ENCODE peak calls at places on chromosomes 11 and 22, in four cellular contexts. One of them, this sample, is unnamed.

GRCh38 chr22:44385781-44386180 is 73.0 kb upstream of the SHISAL1 start:
- DNase-seq in K562: no peak
- DNase-seq in HepG2: no peak
- DNase-seq in GM12878: no peak
- DNase-seq in this sample: no peak

GRCh38 chr11:130865091-130865771 is 51.0 kb downstream of the SNX19 start:
- DNase-seq in K562: no peak
- DNase-seq in GM12878: no peak
- DNase-seq in HepG2: peak
- DNase-seq in this sample: peak

GRCh38 chr11:267491-267994 is 10.7 kb upstream of the NLRP6 start:
- DNase-seq in GM12878: peak
- DNase-seq in K562: peak
- DNase-seq in HepG2: no peak
- DNase-seq in this sample: no peak

GRCh38 chr22:23530106-23530505 is 50.0 kb downstream of the IGLL1 start:
- DNase-seq in K562: no peak
- DNase-seq in GM12878: no peak
- DNase-seq in HepG2: no peak
- DNase-seq in this sample: no peak

GRCh38 chr11:97722065-97722464 is 1298.7 kb upstream of the CNTN5 start:
- DNase-seq in GM12878: no peak
- DNase-seq in HepG2: peak
- DNase-seq in K562: no peak
- DNase-seq in this sample: no peak

GRCh38 chr22:35903571-35904331 is 124.9 kb downstream of the RBFOX2 start:
- DNase-seq in HepG2: no peak
- DNase-seq in GM12878: no peak
- DNase-seq in K562: no peak
- DNase-seq in this sample: no peak

GRCh38 chr11:4178813-4179662 is 84.4 kb downstream of the RRM1 start:
- DNase-seq in GM12878: no peak
- DNase-seq in K562: no peak
- DNase-seq in HepG2: no peak
- DNase-seq in this sample: no peak

GRCh38 chr11:108512706-108513105 is 14.5 kb upstream of the POGLUT3 start:
- DNase-seq in HepG2: no peak
- DNase-seq in GM12878: no peak
- DNase-seq in K562: no peak
- DNase-seq in this sample: no peak

GRCh38 chr22:38696606-38697005 is 4.1 kb downstream of the JOSD1 start:
- DNase-seq in K562: no peak
- DNase-seq in HepG2: peak
- DNase-seq in GM12878: no peak
- DNase-seq in this sample: no peak

GRCh38 chr22:19718255-19719054 is 4.2 kb downstream of the SEPTIN5 start:
- DNase-seq in GM12878: no peak
- DNase-seq in K562: peak
- DNase-seq in HepG2: no peak
- DNase-seq in this sample: no peak
- TF ChIP-seq BRCA1 in GM12878: no peak
- TF ChIP-seq BRCA1 in K562: no peak
- TF ChIP-seq BRCA1 in HepG2: no peak
- TF ChIP-seq BRCA1 in this sample: no peak

GRCh38 chr22:29145321-29146072 is 60.2 kb upstream of the EMID1 start:
- DNase-seq in GM12878: no peak
- DNase-seq in K562: no peak
- DNase-seq in HepG2: no peak
- DNase-seq in this sample: peak
- TF ChIP-seq POLR2A in GM12878: no peak
- TF ChIP-seq POLR2A in K562: no peak
- TF ChIP-seq POLR2A in HepG2: no peak
- TF ChIP-seq POLR2A in this sample: no peak

GRCh38 chr11:109894242-109894641 is 198.9 kb upstream of the ZC3H12C start:
- DNase-seq in GM12878: no peak
- DNase-seq in K562: peak
- DNase-seq in HepG2: no peak
- DNase-seq in this sample: no peak
- TF ChIP-seq BRCA1 in GM12878: no peak
- TF ChIP-seq BRCA1 in K562: no peak
- TF ChIP-seq BRCA1 in HepG2: no peak
- TF ChIP-seq BRCA1 in this sample: no peak

GRCh38 chr11:83168756-83169155 is 11.8 kb downstream of the PCF11 start:
- DNase-seq in HepG2: no peak
- DNase-seq in K562: no peak
- DNase-seq in GM12878: no peak
- DNase-seq in this sample: no peak

GRCh38 chr11:83161610-83162199 is 4.8 kb downstream of the PCF11 start:
- DNase-seq in K562: no peak
- DNase-seq in GM12878: no peak
- DNase-seq in HepG2: no peak
- DNase-seq in this sample: no peak

GRCh38 chr11:83162377-83162776 is 5.4 kb downstream of the PCF11 start:
- DNase-seq in HepG2: no peak
- DNase-seq in GM12878: no peak
- DNase-seq in K562: no peak
- DNase-seq in this sample: no peak

GRCh38 chr11:83166193-83166866 is 9.4 kb downstream of the PCF11 start:
- DNase-seq in K562: no peak
- DNase-seq in GM12878: no peak
- DNase-seq in HepG2: no peak
- DNase-seq in this sample: no peak
- TF ChIP-seq POLR2A in K562: peak
- TF ChIP-seq POLR2A in GM12878: no peak
- TF ChIP-seq POLR2A in HepG2: no peak
- TF ChIP-seq POLR2A in this sample: no peak

GRCh38 chr11:71119656-71120269 is 132.6 kb downstream of the SHANK2 start:
- DNase-seq in GM12878: no peak
- DNase-seq in HepG2: no peak
- DNase-seq in K562: no peak
- DNase-seq in this sample: no peak

GRCh38 chr11:71124127-71124526 is 128.2 kb downstream of the SHANK2 start:
- DNase-seq in GM12878: no peak
- DNase-seq in HepG2: no peak
- DNase-seq in K562: no peak
- DNase-seq in this sample: no peak

GRCh38 chr11:71117311-71117710 is 135.1 kb downstream of the SHANK2 start:
- DNase-seq in K562: no peak
- DNase-seq in HepG2: no peak
- DNase-seq in GM12878: no peak
- DNase-seq in this sample: no peak

GRCh38 chr11:71118671-71119250 is 133.6 kb downstream of the SHANK2 start:
- DNase-seq in K562: no peak
- DNase-seq in HepG2: no peak
- DNase-seq in GM12878: no peak
- DNase-seq in this sample: no peak

DNA sequence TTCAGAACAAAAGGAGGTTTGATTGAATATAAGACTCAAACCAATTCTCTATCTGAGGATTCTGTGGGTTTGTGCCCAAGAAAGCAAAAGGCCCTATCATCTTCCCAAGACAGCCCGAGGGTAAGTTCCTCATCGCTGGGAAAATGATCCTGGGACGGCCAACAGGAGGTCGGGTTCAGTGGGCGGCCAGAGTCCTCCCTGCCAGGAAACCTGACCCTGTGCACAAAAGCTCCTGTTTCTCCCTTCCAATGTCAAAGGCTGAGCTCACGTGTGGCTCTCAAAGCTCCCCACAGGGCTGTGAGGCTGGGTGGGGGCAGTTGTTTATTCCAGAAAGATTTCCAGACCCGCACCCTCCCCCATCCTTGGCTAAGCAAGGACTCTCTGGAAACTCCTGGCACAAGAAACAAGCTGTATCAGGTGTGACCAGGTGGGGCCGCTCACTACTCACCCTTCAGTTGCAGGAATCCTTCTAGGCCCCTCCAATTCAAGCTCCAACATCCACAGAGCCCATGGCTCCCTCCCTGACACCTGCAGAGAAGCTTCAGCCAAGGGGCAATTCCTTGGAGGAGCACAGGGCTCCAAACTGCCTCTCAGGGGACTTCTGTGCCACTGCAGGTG is 131.9 kb downstream of the SHANK2 start:
- DNase-seq in HepG2: peak
- DNase-seq in K562: no peak
- DNase-seq in GM12878: no peak
- DNase-seq in this sample: peak
- TF ChIP-seq BRCA1 in HepG2: no peak
- TF ChIP-seq BRCA1 in K562: no peak
- TF ChIP-seq BRCA1 in GM12878: no peak
- TF ChIP-seq BRCA1 in this sample: no peak